ENCODE peak calls at places on chromosomes 11 and 22, in seven cellular contexts. R is activated naive CD4-positive, alpha-beta T cell; T is stimulated activated CD4-positive, alpha-beta T cell treated with anti-CD3 and anti-CD28 coated beads, TNF-alpha, amount 100 ng/mL, for 24 hours; P is NCI-H82; H is RKO; B is CD8-positive, alpha-beta memory T cell; D is non-pigmented ciliary epithelial cell. E is an unnamed sample.

GRCh38 chr11:6737872-6738466 is 33.8 kb downstream of the OR2AG2 start:
- DNase-seq in H (peak), T (peak), R (peak), D (no peak), P (peak), B (peak), E (peak)

GRCh38 chr11:75087319-75088055 is 9.2 kb downstream of the OR2AT4 start:
- DNase-seq in B (no peak), T (no peak), H (no peak), D (no peak), R (no peak), P (peak), E (no peak)

GRCh38 chr11:103773059-103773458 is 263.4 kb upstream of the DDI1 start:
- DNase-seq in D (peak), R (no peak), H (no peak), P (no peak), B (no peak), T (no peak), E (no peak)

GRCh38 chr22:23178512-23179254 is 1.6 kb upstream of the BCR start:
- DNase-seq in B (peak), T (peak), H (peak), D (no peak), P (peak), R (peak), E (peak)

GRCh38 chr11:76025068-76025467 is 181.2 kb downstream of the WNT11 start:
- DNase-seq in B (no peak), H (no peak), P (peak), R (no peak), D (peak), T (no peak), E (no peak)

GRCh38 chr11:9573054-9573774 is at the start of gene WEE1:
- DNase-seq in R (peak), H (peak), T (peak), D (peak), B (peak), P (peak), E (peak)

GRCh38 chr11:74057251-74058151 is 48.6 kb upstream of the UCP3 start:
- DNase-seq in B (no peak), H (peak), P (no peak), T (no peak), R (no peak), D (peak), E (peak)

GRCh38 chr11:62999649-63000048 is 14.9 kb upstream of the SLC22A6 start:
- DNase-seq in B (no peak), H (no peak), T (no peak), D (no peak), P (no peak), R (no peak), E (peak)

GRCh38 chr22:31093956-31094622 is 13.0 kb downstream of the SMTN start:
- DNase-seq in T (no peak), D (no peak), R (no peak), P (no peak), B (no peak), H (no peak), E (no peak)

GRCh38 chr11:65871811-65872548 is 620 bp downstream of the EFEMP2 start:
- DNase-seq in T (no peak), P (no peak), B (no peak), R (no peak), H (no peak), D (no peak), E (no peak)

GRCh38 chr11:61571869-61572268 is 9.0 kb downstream of the SYT7 start:
- DNase-seq in R (no peak), T (no peak), P (no peak), H (no peak), B (no peak), D (no peak), E (no peak)

GRCh38 chr22:21009638-21010425 is 5.1 kb upstream of the P2RX6 start:
- DNase-seq in R (no peak), H (peak), P (no peak), B (no peak), D (no peak), T (no peak), E (no peak)

GRCh38 chr11:65791719-65792213 is 4.9 kb downstream of the OVOL1 start:
- DNase-seq in D (no peak), H (no peak), P (no peak), T (peak), B (no peak), R (no peak), E (peak)

GRCh38 chr11:63887600-63887999 is 29.4 kb downstream of the RCOR2 start:
- DNase-seq in H (no peak), R (no peak), D (no peak), T (no peak), P (no peak), B (no peak), E (no peak)

GRCh38 chr11:97111559-97111958 is 721.7 kb downstream of the JRKL start:
- DNase-seq in T (no peak), H (no peak), D (no peak), R (no peak), B (no peak), P (no peak), E (no peak)

GRCh38 chr11:48172818-48173609 is 43.6 kb upstream of the OR4B1 start:
- DNase-seq in H (peak), B (peak), P (peak), D (no peak), R (peak), T (peak), E (peak)

GRCh38 chr11:32893091-32893946 is 708 bp downstream of the QSER1 start:
- DNase-seq in T (peak), B (peak), D (no peak), P (peak), R (no peak), H (peak), E (peak)

GRCh38 chr22:27609411-27610029 is 192.0 kb downstream of the MN1 start:
- DNase-seq in B (no peak), H (no peak), T (no peak), P (no peak), R (no peak), D (no peak), E (peak)

GRCh38 chr22:50260434-50260800 is 1.1 kb downstream of the MAPK12 start:
- DNase-seq in T (no peak), B (no peak), P (no peak), R (no peak), D (no peak), H (peak), E (no peak)

GRCh38 chr11:5380740-5381342 is 2.8 kb upstream of the OR51M1 start:
- DNase-seq in D (peak), R (no peak), T (peak), H (peak), P (peak), B (no peak), E (peak)

GRCh38 chr11:19718976-19719375 is 6.3 kb downstream of the NAV2 start:
- DNase-seq in D (no peak), H (no peak), T (no peak), B (no peak), R (no peak), P (no peak), E (no peak)

GRCh38 chr11:45272701-45273100 is 13.4 kb downstream of the SYT13 start:
- DNase-seq in T (no peak), R (no peak), H (no peak), D (no peak), P (no peak), B (no peak), E (peak)

GRCh38 chr11:16890442-16890841 is 123.8 kb downstream of the PLEKHA7 start:
- DNase-seq in B (no peak), T (no peak), R (no peak), H (no peak), P (no peak), D (no peak), E (no peak)

GRCh38 chr22:49826603-49827306 is 918 bp downstream of the BRD1 start:
- DNase-seq in H (no peak), P (peak), T (no peak), R (no peak), D (no peak), B (peak), E (no peak)

GRCh38 chr11:65648997-65649491 is 11.1 kb downstream of the SIPA1 start:
- DNase-seq in H (no peak), R (no peak), T (no peak), D (no peak), P (no peak), B (peak), E (no peak)

GRCh38 chr11:94762208-94762607 is 5.9 kb upstream of the AMOTL1 start:
- DNase-seq in D (no peak), P (peak), H (peak), R (no peak), B (no peak), T (no peak), E (peak)

GRCh38 chr11:75246006-75246672 is 5.6 kb downstream of the TPBGL start:
- DNase-seq in B (no peak), P (no peak), H (no peak), D (no peak), R (no peak), T (no peak), E (no peak)

GRCh38 chr11:63915961-63916836 is 765 bp downstream of the RCOR2 start:
- DNase-seq in H (peak), D (no peak), P (peak), R (no peak), T (peak), B (no peak), E (no peak)

GRCh38 chr11:72808415-72808814 is 5.8 kb upstream of the ATG16L2 start:
- DNase-seq in H (no peak), T (no peak), R (no peak), P (no peak), B (no peak), D (no peak), E (no peak)

GRCh38 chr11:61777234-61778090 is 14.9 kb downstream of the TMEM258 start:
- DNase-seq in R (peak), D (no peak), B (peak), H (no peak), T (peak), P (peak), E (no peak)

GRCh38 chr11:126655807-126656128 is 300.3 kb downstream of the ST3GAL4 start:
- DNase-seq in P (no peak), D (no peak), H (no peak), T (no peak), B (no peak), R (no peak), E (peak)

GRCh38 chr22:27752771-27753170 is 48.8 kb downstream of the MN1 start:
- DNase-seq in B (no peak), D (no peak), H (no peak), P (peak), R (no peak), T (no peak), E (no peak)

GRCh38 chr11:21615871-21616270 is 577.0 kb upstream of the ANO5 start:
- DNase-seq in B (no peak), H (no peak), R (no peak), D (no peak), P (peak), T (no peak), E (no peak)

GRCh38 chr11:102794382-102794781 is 3.6 kb downstream of the MMP1 start:
- DNase-seq in R (no peak), T (peak), H (peak), B (no peak), P (peak), D (no peak), E (peak)

GRCh38 chr22:49628351-49629023 is 199.2 kb downstream of the BRD1 start:
- DNase-seq in T (no peak), D (no peak), R (no peak), H (no peak), B (no peak), P (no peak), E (no peak)

GRCh38 chr11:108237058-108237481 is 14.2 kb downstream of the ATM start:
- DNase-seq in T (no peak), D (no peak), H (no peak), B (no peak), P (no peak), R (no peak), E (no peak)